ENCODE peak calls at places on chromosomes 12 and 14, in seven cellular contexts. F is brain microvascular endothelial cell, X is right atrium auricular region, A is mesothelial cell of epicardium, W is astrocyte of the spinal cord, E is epithelial cell of esophagus, T is A549. G is an unnamed sample.
A peak's percentile ranks its signal among the peaks of the same experiment; 100 is the strongest.

GRCh38 chr14:61478971-61479473 is 157.6 kb downstream of the PRKCH start:
- DNase-seq in F (no peak), X (no peak), A (no peak), W (no peak), E (no peak), T (no peak), G (no peak)

GRCh38 chr12:56687225-56688128 is 607 bp downstream of the PTGES3 start:
- DNase-seq in F (no peak), X (peak; percentile 71), A (peak; percentile 63), W (peak; percentile 43), E (peak; percentile 53), T (peak; percentile 21), G (peak; percentile 41)

GRCh38 chr14:67618617-67619063 is 1.1 kb upstream of the ARG2 start:
- DNase-seq in F (peak; percentile 78), X (no peak), A (no peak), W (peak; percentile 85), E (peak; percentile 72), T (peak; percentile 67), G (no peak)

GRCh38 chr12:123801573-123802178 is 39.6 kb downstream of the DNAH10 start:
- DNase-seq in F (no peak), X (no peak), A (no peak), W (peak; percentile 24), E (peak; percentile 55), T (peak; percentile 32), G (no peak)

GRCh38 chr12:1171657-1172056 is 180.6 kb downstream of the ERC1 start:
- DNase-seq in F (no peak), X (no peak), A (no peak), W (no peak), E (peak; percentile 60), T (no peak), G (no peak)

GRCh38 chr12:49187184-49187583 is 1.7 kb downstream of the TUBA1A start:
- DNase-seq in F (peak; percentile 45), X (peak; percentile 70), A (no peak), W (peak; percentile 70), E (peak; percentile 18), T (no peak), G (no peak)

GRCh38 chr14:59044707-59045106 is 143.8 kb upstream of the DAAM1 start:
- DNase-seq in F (no peak), X (no peak), A (no peak), W (no peak), E (peak; percentile 33), T (no peak), G (no peak)

GRCh38 chr14:102909462-102909861 is 13.0 kb upstream of the AMN start:
- DNase-seq in F (no peak), X (no peak), A (no peak), W (no peak), E (no peak), T (no peak), G (no peak)

GRCh38 chr12:70744133-70744532 is 106.9 kb upstream of the PTPRB start:
- DNase-seq in F (no peak), X (no peak), A (no peak), W (no peak), E (peak; percentile 59), T (no peak), G (no peak)

GRCh38 chr12:12606793-12607589 is 4.7 kb upstream of the CREBL2 start:
- DNase-seq in F (peak; percentile 71), X (no peak), A (no peak), W (peak; percentile 83), E (peak; percentile 83), T (no peak), G (no peak)

GRCh38 chr12:70598467-70599194 is 38.6 kb downstream of the PTPRB start:
- DNase-seq in F (peak; percentile 31), X (no peak), A (no peak), W (no peak), E (no peak), T (no peak), G (no peak)

GRCh38 chr14:67934087-67934486 is 114.5 kb downstream of the RAD51B start:
- DNase-seq in F (peak; percentile 55), X (no peak), A (no peak), W (peak; percentile 86), E (peak; percentile 80), T (peak; percentile 82), G (no peak)

GRCh38 chr14:25178255-25178654 is 128.3 kb upstream of the STXBP6 start:
- DNase-seq in F (no peak), X (no peak), A (no peak), W (no peak), E (peak; percentile 83), T (no peak), G (no peak)

GRCh38 chr12:11347810-11348209 is 37.6 kb upstream of the PRB4 start:
- DNase-seq in F (no peak), X (no peak), A (no peak), W (no peak), E (no peak), T (peak; percentile 1), G (no peak)

GRCh38 chr14:85471744-85472143 is 58.2 kb upstream of the FLRT2 start:
- DNase-seq in F (peak; percentile 99), X (no peak), A (no peak), W (peak; percentile 92), E (peak; percentile 79), T (peak; percentile 66), G (no peak)

GRCh38 chr12:25960176-25960575 is 1.7 kb downstream of the RASSF8 start:
- DNase-seq in F (no peak), X (no peak), A (no peak), W (peak; percentile 58), E (peak; percentile 17), T (peak; percentile 12), G (no peak)

GRCh38 chr14:104020471-104020870 is 65.0 kb upstream of the ASPG start:
- DNase-seq in F (no peak), X (peak; percentile 5), A (no peak), W (no peak), E (no peak), T (no peak), G (no peak)

GRCh38 chr14:88202296-88202695 is 120.8 kb downstream of the KCNK10 start:
- DNase-seq in F (no peak), X (no peak), A (no peak), W (no peak), E (no peak), T (no peak), G (no peak)

GRCh38 chr14:99803106-99803437 is 9.9 kb downstream of the EML1 start:
- DNase-seq in F (no peak), X (no peak), A (no peak), W (no peak), E (no peak), T (no peak), G (no peak)

GRCh38 chr12:55682087-55682796 is 25.5 kb downstream of the ITGA7 start:
- DNase-seq in F (no peak), X (no peak), A (no peak), W (no peak), E (no peak), T (peak; percentile 23), G (no peak)
- TF ChIP-seq CTCF in F (no peak), X (no peak), A (no peak), W (no peak), E (no peak), T (no peak), G (no peak)

DNA sequence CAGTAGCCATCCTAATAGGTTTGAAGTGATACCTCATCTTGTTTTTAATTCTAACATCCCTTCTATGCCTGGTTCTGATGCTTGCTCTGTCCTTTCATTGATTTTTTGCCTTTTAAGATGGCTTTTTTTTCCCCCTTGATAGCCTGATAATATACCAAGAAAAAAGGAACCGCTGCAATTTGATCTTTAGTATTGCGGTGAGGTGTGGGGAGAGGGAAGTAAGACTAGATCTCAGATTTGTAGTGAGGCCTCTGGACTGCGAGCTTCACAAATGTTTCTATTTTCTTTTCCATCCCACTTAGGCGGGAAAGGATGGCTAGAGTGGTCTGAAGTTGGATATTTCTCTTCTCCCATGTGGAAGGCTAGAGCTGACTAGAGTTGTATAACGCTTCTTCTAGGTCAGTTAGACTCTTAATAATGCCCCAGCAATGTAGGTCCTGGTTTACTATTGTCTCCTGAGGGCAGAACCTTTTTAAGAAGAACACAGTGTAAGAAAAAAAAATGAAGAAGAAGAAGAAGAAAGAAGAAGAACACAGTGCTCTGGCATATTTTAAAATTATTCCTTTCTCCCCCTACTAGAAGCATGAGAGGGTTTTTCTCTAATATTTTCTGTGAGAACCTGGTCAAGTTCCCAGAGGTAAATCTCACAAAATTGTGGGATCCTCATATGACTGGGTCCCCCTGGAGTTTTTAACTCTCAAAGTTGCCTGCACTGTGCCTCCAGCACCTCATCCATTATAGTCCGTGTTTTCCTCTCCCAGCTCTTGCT is 11.9 kb upstream of the KLRB1 start:
- DNase-seq in F (no peak), X (no peak), A (no peak), W (no peak), E (no peak), T (no peak), G (no peak)
- TF ChIP-seq CTCF in F (no peak), X (no peak), A (no peak), W (no peak), E (no peak), T (no peak), G (no peak)

DNA sequence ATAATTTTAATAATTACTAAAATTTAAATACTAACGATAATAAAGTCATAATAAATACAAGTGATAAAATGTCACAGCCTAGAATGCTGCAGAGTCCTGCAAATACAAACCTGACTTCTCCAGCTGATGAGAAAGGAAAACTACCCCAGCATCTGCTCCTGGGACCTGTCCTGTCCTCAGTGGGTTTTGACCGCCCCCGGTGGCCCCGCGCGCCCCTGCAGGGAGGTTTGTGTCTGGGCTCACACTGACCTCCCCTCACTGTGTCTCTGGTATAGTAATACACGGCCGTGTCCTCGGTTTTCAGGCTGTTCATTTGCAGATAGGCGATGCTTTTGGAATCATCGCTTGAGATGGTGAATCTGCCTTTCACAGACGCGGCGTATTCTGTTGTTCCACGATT is 1139.4 kb downstream of the TMEM121 start:
- DNase-seq in F (no peak), X (no peak), A (no peak), W (no peak), E (no peak), T (no peak), G (no peak)
- TF ChIP-seq CTCF in F (no peak), X (no peak), A (no peak), W (no peak), E (no peak), T (no peak), G (no peak)

DNA sequence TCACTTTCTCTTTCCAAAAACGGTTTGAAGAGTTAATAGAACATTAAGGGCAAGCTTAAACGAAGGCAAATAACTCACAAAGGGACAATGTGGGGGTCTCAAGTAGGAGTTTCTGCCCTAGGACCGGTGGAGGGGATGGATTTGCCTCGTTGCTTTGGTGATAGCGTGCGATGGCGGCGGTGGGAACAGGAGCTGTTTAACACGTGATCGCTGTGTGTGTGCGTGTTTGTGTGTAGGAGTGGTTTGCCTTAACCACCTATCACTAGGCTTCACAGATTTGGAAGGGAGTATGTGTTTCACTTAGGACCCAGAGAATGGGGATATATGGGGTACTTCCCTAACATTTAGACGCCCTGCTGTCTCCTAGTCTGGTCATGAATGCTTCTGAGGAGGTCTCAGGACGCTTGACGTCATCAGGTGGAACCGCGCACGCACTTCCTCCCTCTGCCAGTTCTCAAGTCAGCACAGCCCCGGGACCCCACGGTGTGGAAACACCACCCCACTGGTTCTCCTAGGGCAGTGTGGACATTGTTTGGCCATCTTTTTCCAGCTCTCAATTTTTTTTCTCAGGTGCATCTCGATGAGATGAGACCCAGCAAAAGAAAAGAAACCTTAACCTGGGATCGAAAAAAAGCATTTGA is 231.2 kb downstream of the ATP23 start:
- DNase-seq in F (no peak), X (no peak), A (no peak), W (no peak), E (no peak), T (no peak), G (no peak)
- TF ChIP-seq CTCF in F (no peak), X (no peak), A (no peak), W (no peak), E (no peak), T (no peak), G (no peak)